ENCODE peak calls at places on chromosomes 5 and 9, in six cellular contexts. M is H9, W is IMR-90, K is trophoblast cell, F is neuronal stem cell, B is H1. Q is an unnamed sample. For H3K79me1, the result is how much of the 10 kb centered on the place peaks cover.

GRCh38 chr9:17063535-17064135 is 71.2 kb upstream of the CNTLN start:
- DNase-seq in M (peak), W (peak), K (peak), F (peak), B (no peak), Q (peak)

GRCh38 chr9:134356496-134357470 is 30.5 kb downstream of the RXRA start:
- DNase-seq in M (no peak), W (no peak), K (peak), F (no peak), B (no peak), Q (no peak)

GRCh38 chr5:178674334-178674733 is 47.5 kb upstream of the CLK4 start:
- DNase-seq in M (no peak), W (no peak), K (peak), F (no peak), B (no peak), Q (no peak)

GRCh38 chr9:95822583-95823431 is 52.7 kb upstream of the ERCC6L2 start:
- DNase-seq in M (no peak), W (peak), K (peak), F (no peak), B (no peak), Q (peak)

GRCh38 chr9:1869843-1870242 is 145.3 kb upstream of the SMARCA2 start:
- DNase-seq in M (peak), W (no peak), K (peak), F (peak), B (peak), Q (no peak)

GRCh38 chr5:355379-355935 is 33.9 kb downstream of the AHRR start:
- DNase-seq in M (peak), W (no peak), K (no peak), F (no peak), B (no peak), Q (no peak)

GRCh38 chr5:54443264-54443663 is 12.2 kb upstream of the HSPB3 start:
- DNase-seq in M (no peak), W (peak), K (no peak), F (no peak), B (no peak), Q (peak)

GRCh38 chr9:137325791-137326190 is 23.7 kb upstream of the NRARP start:
- DNase-seq in M (no peak), W (no peak), K (no peak), F (no peak), B (no peak), Q (no peak)

DNA sequence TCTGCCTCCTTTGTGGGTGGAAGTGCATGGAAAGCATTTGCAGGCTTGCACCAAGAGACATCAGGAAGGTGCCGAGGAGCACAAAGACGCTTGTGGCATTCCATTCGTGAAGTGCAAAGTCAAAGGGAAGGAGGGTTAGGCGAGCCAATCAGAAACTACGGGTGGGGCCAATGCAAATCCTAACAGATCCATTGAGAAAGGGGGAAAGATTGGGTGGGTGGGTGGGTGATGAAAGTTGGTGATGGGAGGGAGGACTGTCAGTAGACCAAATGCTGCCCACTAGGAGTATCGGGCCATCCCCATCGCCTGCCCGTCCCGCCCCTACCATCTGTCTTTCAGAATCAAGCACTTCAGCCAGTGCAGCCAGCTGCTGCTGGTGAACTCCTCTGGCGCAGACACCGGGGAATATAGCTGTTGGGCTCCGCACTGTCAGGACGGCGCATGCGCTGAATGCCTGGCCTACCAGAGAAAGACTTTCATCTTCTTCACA is 17.1 kb upstream of the ANXA6 start:
- DNase-seq in M (peak), W (no peak), K (peak), F (no peak), B (no peak), Q (no peak)
- H3K14ac ChIP-seq in M (no peak), W (no peak), K (no peak), F (peak), B (no peak), Q (no peak)

GRCh38 chr5:6719896-6720560 is 6.8 kb downstream of the TENT4A start:
- DNase-seq in M (no peak), W (peak), K (peak), F (no peak), B (no peak), Q (no peak)
- H3K79me1 ChIP-seq in M (under half), W (half or more), K (under half), F (under half), B (under half), Q (under half)

GRCh38 chr5:181053760-181054122 is 13.7 kb downstream of the BTNL9 start:
- DNase-seq in M (peak), W (no peak), K (no peak), F (no peak), B (no peak), Q (no peak)
- H3K4me2 ChIP-seq in M (peak), W (peak), K (peak), F (peak), B (peak), Q (peak)

GRCh38 chr5:59462954-59463353 is 430.6 kb downstream of the PDE4D start:
- DNase-seq in M (no peak), W (no peak), K (no peak), F (no peak), B (no peak), Q (no peak)

GRCh38 chr5:59460368-59461153 is 433.0 kb downstream of the PDE4D start:
- DNase-seq in M (no peak), W (no peak), K (no peak), F (no peak), B (no peak), Q (no peak)

GRCh38 chr5:59466271-59466670 is 427.3 kb downstream of the PDE4D start:
- DNase-seq in M (no peak), W (no peak), K (no peak), F (no peak), B (no peak), Q (peak)

GRCh38 chr5:59458966-59459729 is 434.4 kb downstream of the PDE4D start:
- DNase-seq in M (no peak), W (no peak), K (no peak), F (no peak), B (no peak), Q (no peak)

DNA sequence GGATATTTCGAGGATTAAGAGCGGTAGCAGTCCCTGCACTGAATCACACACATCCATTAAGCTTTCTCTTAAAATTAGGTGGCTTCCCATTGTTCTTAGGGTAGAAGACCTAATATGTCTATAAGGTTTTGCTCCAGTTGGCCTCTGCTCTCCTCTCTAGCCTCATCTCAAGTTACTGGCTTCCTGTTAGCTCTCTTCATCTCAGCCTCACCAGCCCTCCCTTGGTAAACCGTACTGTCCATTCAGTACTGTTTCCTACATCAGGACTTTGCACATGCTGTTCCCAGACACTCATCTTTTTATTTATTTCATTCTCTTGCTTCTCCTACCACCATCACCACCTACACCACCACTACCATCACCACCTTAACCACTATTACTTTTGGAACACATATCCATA is 428.6 kb downstream of the PDE4D start:
- DNase-seq in M (no peak), W (no peak), K (no peak), F (no peak), B (no peak), Q (no peak)
- H3K14ac ChIP-seq in M (no peak), W (no peak), K (no peak), F (no peak), B (no peak), Q (no peak)

Q was measured in mesenchymal stem cell.